ENCODE peak calls at places on chromosomes 5 and 9, in eight cellular contexts. S is iPS DF 6.9; B is fibroblast of lung; R is HT-29; Q is activated naive CD4-positive, alpha-beta T cell treated with Interleukin-2 at 50 U/mL for 16 hours; K is GDM1; D is NCI-H1092 treated with DMSO at 0.1 percent for 48 hours; I is HAP-1. Y is an unnamed sample.

GRCh38 chr9:136672431-136673087 is 9.8 kb downstream of the EGFL7 start:
- DNase-seq in S (no peak), B (no peak), R (no peak), Q (no peak), K (no peak), D (no peak), I (no peak), Y (no peak)

GRCh38 chr9:86507119-86507731 is 153.0 kb upstream of the TUT7 start:
- DNase-seq in S (no peak), B (peak), R (no peak), Q (no peak), K (no peak), D (no peak), I (no peak), Y (no peak)

GRCh38 chr5:157020508-157021213 is 38.3 kb downstream of the HAVCR1 start:
- DNase-seq in S (no peak), B (no peak), R (no peak), Q (no peak), K (no peak), D (peak), I (no peak), Y (no peak)

GRCh38 chr5:153781325-153781724 is 257.4 kb downstream of the FAM114A2 start:
- DNase-seq in S (no peak), B (no peak), R (no peak), Q (no peak), K (no peak), D (no peak), I (no peak), Y (no peak)

GRCh38 chr5:15501057-15501791 is 1.2 kb downstream of the FBXL7 start:
- DNase-seq in S (no peak), B (peak), R (no peak), Q (no peak), K (no peak), D (no peak), I (peak), Y (peak)

GRCh38 chr9:99167120-99167519 is 54.6 kb downstream of the ALG2 start:
- DNase-seq in S (no peak), B (no peak), R (no peak), Q (no peak), K (no peak), D (no peak), I (no peak), Y (no peak)

GRCh38 chr9:36276840-36277239 is 18.6 kb upstream of the GNE start:
- DNase-seq in S (no peak), B (peak), R (peak), Q (no peak), K (no peak), D (no peak), I (peak), Y (no peak)

GRCh38 chr9:111974092-111974681 is 77.6 kb downstream of the UGCG start:
- DNase-seq in S (no peak), B (peak), R (no peak), Q (no peak), K (no peak), D (peak), I (peak), Y (no peak)

GRCh38 chr9:114906922-114907571 is 23.3 kb downstream of the TNFSF8 start:
- DNase-seq in S (peak), B (peak), R (peak), Q (no peak), K (peak), D (peak), I (no peak), Y (no peak)

GRCh38 chr5:95713960-95714710 is 17.0 kb upstream of the RHOBTB3 start:
- DNase-seq in S (no peak), B (peak), R (no peak), Q (no peak), K (no peak), D (no peak), I (no peak), Y (no peak)

GRCh38 chr9:20701058-20701457 is 17.0 kb downstream of the FOCAD start:
- DNase-seq in S (no peak), B (no peak), R (no peak), Q (no peak), K (no peak), D (peak), I (no peak), Y (no peak)

GRCh38 chr5:17070646-17071045 is 134.6 kb upstream of the MYO10 start:
- DNase-seq in S (no peak), B (no peak), R (no peak), Q (no peak), K (no peak), D (no peak), I (no peak), Y (no peak)

GRCh38 chr5:177183142-177183541 is 49.6 kb downstream of the NSD1 start:
- DNase-seq in S (no peak), B (no peak), R (no peak), Q (no peak), K (no peak), D (no peak), I (no peak), Y (no peak)

GRCh38 chr5:53031695-53032096 is 42.5 kb downstream of the ITGA2 start:
- DNase-seq in S (no peak), B (peak), R (peak), Q (peak), K (no peak), D (no peak), I (no peak), Y (no peak)

GRCh38 chr5:118557103-118557805 is 431.1 kb downstream of the DTWD2 start:
- DNase-seq in S (no peak), B (peak), R (no peak), Q (no peak), K (no peak), D (no peak), I (no peak), Y (no peak)

GRCh38 chr5:14842117-14842516 is 29.5 kb downstream of the ANKH start:
- DNase-seq in S (no peak), B (no peak), R (no peak), Q (no peak), K (no peak), D (peak), I (no peak), Y (no peak)

GRCh38 chr5:124661317-124662141 is 84.9 kb downstream of the ZNF608 start:
- DNase-seq in S (no peak), B (peak), R (peak), Q (no peak), K (no peak), D (peak), I (peak), Y (no peak)

GRCh38 chr9:107847977-107848376 is 358.4 kb upstream of the KLF4 start:
- DNase-seq in S (no peak), B (peak), R (no peak), Q (no peak), K (no peak), D (no peak), I (no peak), Y (no peak)

GRCh38 chr9:72382405-72382804 is 17.4 kb upstream of the ZFAND5 start:
- DNase-seq in S (no peak), B (peak), R (no peak), Q (no peak), K (no peak), D (no peak), I (no peak), Y (no peak)

GRCh38 chr9:81685763-81686613 is 3.4 kb downstream of the TLE1 start:
- DNase-seq in S (no peak), B (peak), R (peak), Q (no peak), K (no peak), D (no peak), I (no peak), Y (no peak)

GRCh38 chr5:75034137-75034739 is 18.1 kb downstream of the GCNT4 start:
- DNase-seq in S (no peak), B (no peak), R (peak), Q (peak), K (no peak), D (no peak), I (no peak), Y (no peak)

GRCh38 chr5:91020065-91020800 is 362.9 kb downstream of the ARRDC3 start:
- DNase-seq in S (no peak), B (peak), R (no peak), Q (no peak), K (no peak), D (no peak), I (no peak), Y (no peak)

GRCh38 chr5:145925353-145925752 is 11.0 kb upstream of the SH3RF2 start:
- DNase-seq in S (no peak), B (peak), R (no peak), Q (no peak), K (no peak), D (no peak), I (peak), Y (no peak)

GRCh38 chr5:57551974-57552537 is 69.4 kb upstream of the ACTBL2 start:
- DNase-seq in S (no peak), B (no peak), R (no peak), Q (no peak), K (no peak), D (no peak), I (no peak), Y (no peak)

GRCh38 chr9:93612796-93613154 is 36.4 kb downstream of the PHF2 start:
- DNase-seq in S (no peak), B (no peak), R (no peak), Q (no peak), K (no peak), D (no peak), I (no peak), Y (no peak)

GRCh38 chr5:171207256-171207866 is 101.7 kb upstream of the TLX3 start:
- DNase-seq in S (peak), B (peak), R (peak), Q (no peak), K (peak), D (peak), I (peak), Y (no peak)

GRCh38 chr5:89037090-89037489 is 154.1 kb upstream of the MEF2C start:
- DNase-seq in S (no peak), B (no peak), R (no peak), Q (no peak), K (no peak), D (no peak), I (no peak), Y (no peak)

GRCh38 chr9:89797970-89798369 is 193.2 kb downstream of the GADD45G start:
- DNase-seq in S (no peak), B (no peak), R (no peak), Q (no peak), K (no peak), D (peak), I (no peak), Y (no peak)

GRCh38 chr5:61020415-61020814 is 75.4 kb downstream of the NDUFAF2 start:
- DNase-seq in S (no peak), B (peak), R (no peak), Q (no peak), K (no peak), D (no peak), I (no peak), Y (no peak)

GRCh38 chr5:143182901-143183820 is 220.3 kb downstream of the NR3C1 start:
- DNase-seq in S (no peak), B (no peak), R (no peak), Q (peak), K (no peak), D (peak), I (no peak), Y (no peak)

GRCh38 chr5:137718611-137719010 is 17.3 kb downstream of the KLHL3 start:
- DNase-seq in S (no peak), B (no peak), R (no peak), Q (no peak), K (no peak), D (no peak), I (no peak), Y (no peak)

GRCh38 chr5:96873469-96873868 is 2.8 kb upstream of the ERAP2 start:
- DNase-seq in S (no peak), B (no peak), R (no peak), Q (no peak), K (no peak), D (no peak), I (no peak), Y (no peak)

GRCh38 chr9:75890541-75891276 is at the start of gene PCSK5:
- DNase-seq in S (peak), B (peak), R (peak), Q (peak), K (no peak), D (peak), I (peak), Y (peak)

GRCh38 chr9:137610944-137611343 is 5.5 kb downstream of the ARRDC1 start:
- DNase-seq in S (no peak), B (no peak), R (peak), Q (no peak), K (no peak), D (no peak), I (no peak), Y (no peak)

GRCh38 chr5:54022156-54022685 is 288.2 kb downstream of the ARL15 start:
- DNase-seq in S (no peak), B (no peak), R (no peak), Q (no peak), K (no peak), D (no peak), I (no peak), Y (no peak)

GRCh38 chr5:105702323-105702722 is 1968.4 kb downstream of the EFNA5 start:
- DNase-seq in S (no peak), B (no peak), R (no peak), Q (no peak), K (no peak), D (no peak), I (no peak), Y (no peak)

GRCh38 chr5:1221721-1222120 is 3.5 kb upstream of the SLC6A18 start:
- DNase-seq in S (no peak), B (no peak), R (no peak), Q (no peak), K (no peak), D (no peak), I (no peak), Y (no peak)

GRCh38 chr9:5292141-5292540 is 12.4 kb downstream of the RLN2 start:
- DNase-seq in S (no peak), B (no peak), R (no peak), Q (no peak), K (no peak), D (no peak), I (no peak), Y (no peak)